ENCODE peak calls at places on chromosomes 7 and 10, in four cellular contexts. B is HCT116, M is A549, Z is K562. V is an unnamed sample.

GRCh38 chr10:52999258-52999657 is 226.7 kb upstream of the MBL2 start:
- DNase-seq in B (no peak), M (no peak), Z (no peak), V (no peak)

GRCh38 chr7:96649981-96650380 is 59.7 kb downstream of the SEM1 start:
- DNase-seq in B (no peak), M (no peak), Z (no peak), V (no peak)

GRCh38 chr10:124379609-124380193 is 39.0 kb downstream of the OAT start:
- DNase-seq in B (no peak), M (no peak), Z (no peak), V (no peak)

GRCh38 chr10:31819393-31819820 is 109.2 kb downstream of the ARHGAP12 start:
- DNase-seq in B (no peak), M (no peak), Z (peak), V (no peak)

GRCh38 chr7:1383398-1384112 is 75.7 kb downstream of the MICALL2 start:
- DNase-seq in B (no peak), M (no peak), Z (no peak), V (no peak)

GRCh38 chr10:114761205-114762193 is 60.1 kb upstream of the FHIP2A start:
- DNase-seq in B (no peak), M (no peak), Z (no peak), V (no peak)

GRCh38 chr10:35236739-35237138 is 99.6 kb upstream of the CCNY start:
- DNase-seq in B (no peak), M (peak), Z (no peak), V (no peak)

GRCh38 chr7:2480071-2480410 is 3.8 kb upstream of the GRIFIN start:
- DNase-seq in B (no peak), M (no peak), Z (no peak), V (no peak)

GRCh38 chr7:46386428-46387399 is 465.6 kb upstream of the IGFBP3 start:
- DNase-seq in B (no peak), M (peak), Z (no peak), V (no peak)

GRCh38 chr7:26278769-26279168 is 12.9 kb upstream of the SNX10 start:
- DNase-seq in B (peak), M (peak), Z (peak), V (peak)

GRCh38 chr10:60733189-60733815 is 45.0 kb upstream of the CDK1 start:
- DNase-seq in B (peak), M (peak), Z (peak), V (no peak)
- TF ChIP-seq CTCF in B (peak), M (no peak), Z (no peak), V (no peak)

DNA sequence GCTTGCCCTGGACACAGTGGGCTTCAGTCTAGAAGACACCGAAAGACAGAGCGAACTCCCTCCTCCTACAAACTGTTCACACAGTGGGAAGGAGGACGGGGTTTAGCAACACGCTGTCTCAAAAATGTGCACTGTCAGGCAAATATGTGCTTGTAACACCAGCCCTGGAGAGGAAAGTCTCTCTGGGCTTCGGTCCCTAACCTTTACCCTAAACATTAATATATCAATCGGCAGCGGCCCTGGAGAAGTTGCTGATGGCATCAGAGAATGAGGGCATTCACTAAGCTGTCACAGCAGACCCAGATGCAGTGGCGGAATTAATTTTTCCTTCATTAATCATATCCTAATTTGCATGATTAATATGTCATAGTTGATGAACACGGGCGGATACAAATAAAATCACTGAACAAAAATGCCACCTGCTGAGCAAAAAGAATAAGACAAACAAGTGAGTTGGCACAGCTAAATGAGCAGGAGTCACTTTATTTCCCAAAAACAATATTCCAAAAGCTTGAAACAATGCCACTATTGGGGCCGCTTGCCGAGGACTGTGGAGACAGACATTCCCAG is 45.2 kb upstream of the INSIG1 start:
- DNase-seq in B (no peak), M (no peak), Z (no peak), V (no peak)
- TF ChIP-seq MAX in B (no peak), M (no peak), Z (no peak), V (no peak)

GRCh38 chr7:6271091-6271658 is 1.2 kb downstream of the CYTH3 start:
- DNase-seq in B (no peak), M (peak), Z (no peak), V (peak)
- TF ChIP-seq CTCF in B (peak), M (peak), Z (peak), V (no peak)

GRCh38 chr7:131224996-131225395 is 102.7 kb upstream of the MKLN1 start:
- DNase-seq in B (no peak), M (no peak), Z (no peak), V (no peak)
- TF ChIP-seq MAX in B (no peak), M (no peak), Z (no peak), V (no peak)

GRCh38 chr10:102433619-102434046 is 1.3 kb upstream of the CUEDC2 start:
- DNase-seq in B (no peak), M (no peak), Z (no peak), V (peak)

GRCh38 chr10:102432162-102432950 is at the start of gene CUEDC2:
- DNase-seq in B (peak), M (peak), Z (peak), V (peak)

GRCh38 chr10:102429468-102429867 is 2.9 kb downstream of the CUEDC2 start:
- DNase-seq in B (no peak), M (no peak), Z (no peak), V (no peak)

GRCh38 chr10:102434251-102434913 is 2.0 kb upstream of the CUEDC2 start:
- DNase-seq in B (no peak), M (no peak), Z (no peak), V (peak)

DNA sequence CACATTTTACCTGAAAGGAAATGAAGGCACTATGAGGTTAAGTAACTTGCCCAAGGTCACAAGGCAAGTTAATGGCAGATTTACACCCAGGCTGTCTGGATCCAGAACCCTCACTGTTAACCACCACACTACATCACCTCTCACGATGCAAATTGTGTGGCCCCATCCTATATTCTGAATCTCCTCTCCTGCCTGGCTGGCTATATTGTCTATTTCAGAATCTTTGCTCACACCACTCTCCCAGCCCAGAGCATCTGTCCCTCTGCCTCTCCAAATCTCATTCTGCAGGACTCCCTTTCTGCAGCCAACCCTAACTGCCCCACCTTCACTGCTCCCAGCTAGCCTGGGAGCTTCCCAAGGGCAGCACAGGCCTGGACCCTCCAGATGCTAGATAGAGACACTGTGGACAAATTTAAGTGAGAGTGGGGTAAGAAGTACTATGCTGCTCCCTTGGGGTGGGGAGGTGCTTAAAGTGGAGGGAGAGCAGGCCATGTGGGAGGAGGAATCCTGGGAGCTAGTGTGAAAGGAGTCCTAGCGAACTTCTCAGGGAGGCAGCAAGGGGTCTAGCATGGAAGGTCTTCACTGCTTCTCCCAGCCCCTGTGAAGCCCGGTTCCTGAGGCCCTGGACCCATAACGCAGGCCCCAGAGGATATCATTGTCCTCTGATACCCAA is 786 bp downstream of the CUEDC2 start:
- DNase-seq in B (no peak), M (peak), Z (peak), V (peak)
- TF ChIP-seq CTCF in B (no peak), M (no peak), Z (no peak), V (no peak)

DNA sequence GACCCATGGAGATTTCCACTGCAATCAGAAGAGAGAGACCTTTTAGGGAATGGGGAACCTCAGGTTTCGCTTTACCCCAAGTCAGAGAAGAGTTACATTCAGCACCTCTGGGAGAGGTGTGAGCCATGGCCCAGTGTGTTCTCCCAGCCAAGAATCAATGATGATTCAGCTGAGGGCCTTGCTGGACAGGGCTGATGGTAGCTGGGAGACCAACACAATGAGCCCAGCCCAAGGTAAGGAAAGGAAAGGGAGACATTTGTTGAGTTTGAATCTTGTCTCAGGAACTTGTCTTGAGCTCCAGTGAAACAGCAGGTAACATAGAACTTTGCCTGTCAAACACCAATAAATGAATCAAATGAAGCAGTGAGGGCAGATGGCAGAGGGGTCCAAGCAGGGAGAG is 14.0 kb upstream of the PPIA start:
- DNase-seq in B (no peak), M (no peak), Z (no peak), V (no peak)
- TF ChIP-seq MAX in B (no peak), M (no peak), Z (no peak), V (no peak)